ENCODE peak calls at places on chromosomes 16 and 17, in six cellular contexts. Y is lower leg skin; V is CD4-positive, alpha-beta T cell; P is AG10803; Z is GM23338; L is epithelial cell of esophagus. A is an unnamed sample.
A peak's percentile ranks its signal among the peaks of the same experiment; 100 is the strongest.

GRCh38 chr17:68705331-68706166 is 104.4 kb upstream of the FAM20A start:
- DNase-seq in P (peak; percentile 98), V (no peak), Z (no peak), Y (no peak), L (no peak), A (no peak)

GRCh38 chr17:34883106-34884000 is 77.9 kb downstream of the CCT6B start:
- DNase-seq in Y (no peak), Z (peak; percentile 11), P (no peak), V (peak; percentile 12), L (no peak), A (no peak)

GRCh38 chr17:37849617-37849972 is 74.6 kb upstream of the TBC1D3K start:
- DNase-seq in V (no peak), L (no peak), Z (no peak), P (no peak), Y (no peak), A (no peak)

GRCh38 chr16:24930440-24930839 is 84.7 kb downstream of the SLC5A11 start:
- DNase-seq in L (no peak), Y (no peak), P (no peak), V (no peak), Z (no peak), A (no peak)

GRCh38 chr16:88505405-88506082 is 52.5 kb downstream of the ZFPM1 start:
- DNase-seq in L (peak; percentile 40), Y (no peak), Z (peak; percentile 44), P (no peak), V (peak; percentile 68), A (peak; percentile 46)

GRCh38 chr17:35129154-35129972 is 7.9 kb downstream of the FNDC8 start:
- DNase-seq in L (no peak), V (no peak), Y (no peak), P (peak; percentile 40), Z (no peak), A (no peak)

GRCh38 chr17:38598536-38598935 is 7.2 kb downstream of the SRCIN1 start:
- DNase-seq in P (peak; percentile 38), V (no peak), Z (peak; percentile 99), Y (no peak), L (peak; percentile 94), A (peak; percentile 81)

GRCh38 chr17:51909971-51910370 is 248.5 kb downstream of the CA10 start:
- DNase-seq in V (no peak), L (no peak), Y (no peak), P (no peak), Z (no peak), A (no peak)

GRCh38 chr16:31201511-31202401 is 804 bp downstream of the PYCARD start:
- DNase-seq in P (no peak), V (peak; percentile 52), Z (peak; percentile 79), L (peak; percentile 58), Y (no peak), A (peak; percentile 32)

GRCh38 chr17:46042248-46042647 is 43.2 kb downstream of the STH start:
- DNase-seq in L (no peak), P (no peak), Z (no peak), V (no peak), Y (no peak), A (no peak)

GRCh38 chr17:10295728-10296343 is 77.0 kb downstream of the MYH13 start:
- DNase-seq in V (no peak), Y (no peak), Z (peak; percentile 88), P (peak; percentile 72), L (peak; percentile 6), A (peak; percentile 73)

GRCh38 chr17:48812001-48812400 is 5.0 kb downstream of the TTLL6 start:
- DNase-seq in Y (no peak), L (peak; percentile 23), V (no peak), Z (peak; percentile 22), P (no peak), A (no peak)

GRCh38 chr16:51666074-51666473 is 515.0 kb upstream of the SALL1 start:
- DNase-seq in P (no peak), L (no peak), Z (no peak), V (no peak), Y (no peak), A (no peak)

GRCh38 chr16:23080747-23081146 is 68.5 kb downstream of the USP31 start:
- DNase-seq in Z (no peak), P (no peak), V (no peak), Y (no peak), L (no peak), A (no peak)

DNA sequence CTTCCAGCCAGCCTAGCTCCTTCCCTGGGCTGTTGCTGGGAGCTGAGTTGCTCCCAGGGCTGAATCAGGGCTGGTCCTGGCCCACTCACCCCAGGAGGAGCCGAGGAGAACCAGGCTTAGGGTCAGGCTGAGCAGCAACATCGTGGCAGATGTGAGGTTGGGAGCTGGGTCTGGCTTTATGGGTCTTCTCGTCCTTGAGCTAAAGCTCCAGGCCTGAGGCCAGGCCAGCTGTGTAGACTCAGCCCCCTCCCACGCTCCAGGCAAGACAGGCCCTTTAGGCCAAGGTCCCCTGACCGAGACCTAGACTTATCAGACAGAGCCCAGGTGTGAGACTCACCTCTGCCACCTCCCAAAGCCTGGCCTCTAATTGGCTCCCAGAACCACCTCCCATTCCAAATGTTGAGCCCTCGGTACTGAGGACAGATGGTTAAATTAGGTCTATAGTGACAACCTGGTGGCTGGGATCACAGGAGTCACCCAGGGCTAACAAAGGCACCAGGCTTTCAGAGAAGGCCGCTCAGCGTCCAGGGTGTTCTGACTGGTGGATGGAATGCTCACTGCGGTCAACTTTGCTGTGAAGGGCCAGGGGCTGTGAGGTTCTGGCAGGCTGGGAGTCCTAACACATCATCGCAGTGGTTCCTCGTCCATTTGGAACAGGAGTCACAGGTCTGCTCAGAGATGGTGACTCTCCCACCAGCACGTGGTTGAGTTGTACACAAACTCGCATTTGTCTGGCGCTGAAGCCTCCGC is at the start of gene CTRL:
- DNase-seq in P (no peak), V (no peak), L (no peak), Y (no peak), Z (peak; percentile 65), A (no peak)
- TF ChIP-seq CTCF in P (peak; percentile 28), V (no peak), L (peak; percentile 19), Y (no peak), Z (peak; percentile 25), A (no peak)

DNA sequence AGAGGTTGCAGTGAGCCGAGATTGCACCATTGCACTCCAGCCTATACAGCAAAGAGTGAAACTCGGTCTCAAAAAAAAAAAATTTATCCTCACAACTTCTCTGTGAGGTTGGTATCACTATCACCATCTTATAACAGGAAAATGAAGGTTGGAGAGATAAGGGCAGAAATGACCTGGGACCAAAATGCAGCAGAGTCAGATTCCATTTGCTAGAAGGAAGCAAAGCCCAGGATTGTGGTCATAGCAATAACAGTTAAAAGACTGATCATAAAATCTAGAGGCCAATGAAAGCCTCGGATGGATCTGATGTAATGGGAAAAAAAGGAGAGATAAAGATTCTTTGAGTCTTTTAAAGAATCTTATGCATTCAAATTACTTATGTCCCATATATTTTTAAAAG is 69.6 kb upstream of the TEKT1 start:
- DNase-seq in Y (no peak), L (no peak), P (no peak), V (no peak), Z (no peak), A (no peak)
- TF ChIP-seq CTCF in Y (no peak), L (no peak), P (no peak), V (no peak), Z (no peak), A (no peak)

GRCh38 chr17:1888741-1889140 is 58.9 kb downstream of the RPA1 start:
- DNase-seq in P (no peak), Z (no peak), V (no peak), Y (no peak), L (no peak), A (no peak)
- TF ChIP-seq CTCF in P (no peak), Z (no peak), V (no peak), Y (no peak), L (no peak), A (no peak)

GRCh38 chr16:50323335-50324011 is 45.3 kb downstream of the BRD7 start:
- DNase-seq in L (peak; percentile 47), P (peak; percentile 66), Y (no peak), Z (no peak), V (no peak), A (no peak)
- TF ChIP-seq CTCF in L (peak; percentile 42), P (peak; percentile 38), Y (no peak), Z (peak; percentile 38), V (peak; percentile 43), A (peak; percentile 11)

GRCh38 chr16:80369559-80369958 is 171.2 kb upstream of the DYNLRB2 start:
- DNase-seq in Z (peak; percentile 70), Y (peak; percentile 21), V (no peak), P (peak; percentile 66), L (peak; percentile 74), A (peak; percentile 54)
- TF ChIP-seq CTCF in Z (peak; percentile 88), Y (no peak), V (no peak), P (peak; percentile 92), L (peak; percentile 83), A (peak; percentile 49)

GRCh38 chr17:75774471-75774987 is 9.5 kb upstream of the GALK1 start:
- DNase-seq in P (no peak), Z (no peak), Y (no peak), V (no peak), L (no peak), A (no peak)

GRCh38 chr17:75773808-75774470 is 8.9 kb upstream of the GALK1 start:
- DNase-seq in L (no peak), Y (no peak), Z (peak; percentile 80), V (no peak), P (no peak), A (no peak)

GRCh38 chr17:75769536-75769935 is 4.5 kb upstream of the GALK1 start:
- DNase-seq in L (no peak), Z (no peak), V (no peak), P (no peak), Y (no peak), A (no peak)

GRCh38 chr17:75773121-75773807 is 8.3 kb upstream of the GALK1 start:
- DNase-seq in Z (no peak), P (no peak), L (no peak), V (no peak), Y (no peak), A (no peak)

DNA sequence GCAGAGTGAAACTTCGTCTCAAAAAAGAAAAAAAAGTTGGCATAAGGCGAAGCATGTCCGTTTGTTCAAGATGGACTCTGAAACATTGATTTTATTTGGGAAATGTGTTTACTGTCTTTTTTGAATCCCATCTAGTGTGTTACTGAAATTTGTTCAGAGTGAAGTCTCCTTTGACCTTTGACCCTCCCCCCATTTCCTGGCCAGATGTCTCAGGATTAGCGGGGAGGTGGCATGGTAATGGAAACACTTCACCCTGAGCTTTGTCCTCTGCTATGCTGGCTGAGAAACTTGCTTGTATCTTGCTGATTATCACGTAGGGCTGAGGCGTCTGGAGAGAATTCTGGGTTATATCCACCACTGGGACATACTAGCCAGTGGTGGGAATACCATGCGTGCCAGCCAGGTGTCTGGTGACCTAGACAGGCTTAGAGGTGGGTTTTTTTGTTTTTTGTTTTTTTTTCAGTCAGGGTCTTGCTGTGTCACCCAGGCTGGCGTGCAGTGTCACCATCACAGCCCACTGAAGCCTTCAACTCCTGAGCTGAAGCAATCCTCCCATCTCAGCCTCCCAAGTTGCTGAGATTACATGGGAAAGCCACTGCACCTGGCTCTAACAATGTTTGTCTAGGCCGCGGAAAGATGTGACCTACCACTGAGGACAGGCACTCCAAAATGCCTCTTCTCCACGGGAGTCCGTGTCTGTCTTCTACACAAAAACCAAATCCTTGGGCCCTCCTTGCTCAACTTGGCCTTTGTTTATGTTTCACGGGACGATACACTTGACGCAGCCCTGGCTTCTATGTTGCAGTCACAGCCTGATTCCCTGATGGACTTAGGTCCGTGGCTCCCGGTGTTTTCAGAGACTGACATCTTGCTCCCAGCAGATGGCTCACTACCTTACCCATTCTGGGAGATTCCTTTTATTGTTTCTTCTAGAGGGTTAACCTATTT is 6.6 kb upstream of the GALK1 start:
- DNase-seq in Z (no peak), P (no peak), L (peak; percentile 63), Y (no peak), V (no peak), A (no peak)
- TF ChIP-seq CTCF in Z (peak; percentile 13), P (peak; percentile 24), L (peak; percentile 51), Y (no peak), V (no peak), A (no peak)

GRCh38 chr16:56041556-56042140 is 149.6 kb upstream of the GNAO1 start:
- DNase-seq in L (peak; percentile 50), Y (no peak), Z (peak; percentile 86), P (no peak), V (no peak), A (peak; percentile 21)
- TF ChIP-seq CTCF in L (peak; percentile 45), Y (no peak), Z (peak; percentile 94), P (peak; percentile 2), V (peak; percentile 12), A (peak; percentile 46)

A was measured in nephron progenitor cell.